ENCODE peak calls at places on chromosomes 4 and X, in eight cellular contexts. M is NCI-H1092; T is HEK293T; Z is IMR-90; H is activated CD4-positive, CD25-positive, alpha-beta regulatory T cell treated with anti-CD3 and anti-CD28 coated beads, Interleukin-2, amount 50 U/mL, for 72 hours; W is kidney; L is NCI-H510A treated with DMSO at 0.1 percent for 48 hours; U is NCI-H1930. N is an unnamed sample.

GRCh38 chrX:66674506-66674905 is 35.6 kb upstream of the EDA2R start:
- DNase-seq in M (no peak), T (no peak), Z (no peak), H (no peak), W (no peak), L (no peak), U (no peak), N (no peak)

GRCh38 chr4:108840426-108840975 is 77.6 kb upstream of the ETNPPL start:
- DNase-seq in M (no peak), T (no peak), Z (no peak), H (no peak), W (no peak), L (no peak), U (no peak), N (no peak)

GRCh38 chrX:45750639-45751038 is 550.0 kb upstream of the DIPK2B start:
- DNase-seq in M (no peak), T (no peak), Z (no peak), H (no peak), W (no peak), L (no peak), U (no peak), N (no peak)

GRCh38 chrX:14235004-14235403 is 205.3 kb upstream of the GEMIN8 start:
- DNase-seq in M (no peak), T (no peak), Z (no peak), H (no peak), W (no peak), L (no peak), U (no peak), N (no peak)

GRCh38 chr4:154466336-154466735 is 25.3 kb downstream of the DCHS2 start:
- DNase-seq in M (no peak), T (no peak), Z (no peak), H (no peak), W (no peak), L (no peak), U (no peak), N (no peak)

GRCh38 chrX:13014111-13015094 is 30.0 kb downstream of the FAM9C start:
- DNase-seq in M (no peak), T (no peak), Z (no peak), H (no peak), W (no peak), L (no peak), U (no peak), N (no peak)

GRCh38 chrX:104987063-104987462 is 233.4 kb downstream of the TEX13A start:
- DNase-seq in M (no peak), T (no peak), Z (no peak), H (no peak), W (no peak), L (no peak), U (no peak), N (no peak)

GRCh38 chr4:41939016-41939623 is 3.9 kb downstream of the TMEM33 start:
- DNase-seq in M (no peak), T (no peak), Z (peak), H (no peak), W (no peak), L (no peak), U (no peak), N (no peak)

GRCh38 chr4:153067376-153067775 is 131.3 kb downstream of the FHDC1 start:
- DNase-seq in M (no peak), T (no peak), Z (peak), H (no peak), W (no peak), L (no peak), U (no peak), N (no peak)

GRCh38 chrX:15350329-15350996 is 15.1 kb upstream of the PIGA start:
- DNase-seq in M (no peak), T (no peak), Z (no peak), H (no peak), W (no peak), L (no peak), U (no peak), N (no peak)

GRCh38 chr4:132297346-132297745 is 851.7 kb upstream of the PCDH10 start:
- DNase-seq in M (no peak), T (no peak), Z (peak), H (no peak), W (no peak), L (no peak), U (no peak), N (no peak)

GRCh38 chrX:111581086-111581485 is 69.6 kb downstream of the SERTM2 start:
- DNase-seq in M (no peak), T (no peak), Z (no peak), H (no peak), W (no peak), L (no peak), U (no peak), N (no peak)

GRCh38 chrX:123959281-123960063 is 2.0 kb upstream of the STAG2 start:
- DNase-seq in M (no peak), T (peak), Z (no peak), H (peak), W (peak), L (peak), U (peak), N (peak)

GRCh38 chr4:41693629-41694028 is 54.9 kb downstream of the PHOX2B start:
- DNase-seq in M (no peak), T (peak), Z (peak), H (no peak), W (no peak), L (peak), U (no peak), N (no peak)

GRCh38 chr4:57110635-57111546 is 706 bp upstream of the IGFBP7 start:
- DNase-seq in M (no peak), T (no peak), Z (peak), H (no peak), W (peak), L (peak), U (no peak), N (peak)

GRCh38 chr4:2042207-2042946 is 16.8 kb upstream of the NAT8L start:
- DNase-seq in M (no peak), T (peak), Z (no peak), H (peak), W (peak), L (no peak), U (no peak), N (peak)

GRCh38 chr4:68861057-68861456 is 45.3 kb downstream of the UGT2B10 start:
- DNase-seq in M (no peak), T (no peak), Z (no peak), H (no peak), W (no peak), L (no peak), U (no peak), N (no peak)

GRCh38 chrX:131975851-131976250 is 47.3 kb upstream of the STK26 start:
- DNase-seq in M (no peak), T (no peak), Z (no peak), H (no peak), W (no peak), L (no peak), U (no peak), N (no peak)

GRCh38 chr4:173014113-173014558 is 154.5 kb upstream of the GALNT7 start:
- DNase-seq in M (no peak), T (peak), Z (peak), H (no peak), W (no peak), L (no peak), U (no peak), N (no peak)

GRCh38 chr4:77449996-77450395 is 155.6 kb upstream of the CXCL13 start:
- DNase-seq in M (no peak), T (no peak), Z (no peak), H (no peak), W (no peak), L (no peak), U (no peak), N (no peak)

GRCh38 chr4:28229092-28229491 is 1368.5 kb downstream of the STIM2 start:
- DNase-seq in M (no peak), T (no peak), Z (peak), H (no peak), W (no peak), L (no peak), U (no peak), N (no peak)

GRCh38 chrX:151703487-151703886 is 8.2 kb downstream of the PRRG3 start:
- DNase-seq in M (peak), T (no peak), Z (no peak), H (no peak), W (no peak), L (no peak), U (no peak), N (peak)

GRCh38 chr4:75710246-75710645 is 14.1 kb upstream of the USO1 start:
- DNase-seq in M (no peak), T (no peak), Z (no peak), H (no peak), W (no peak), L (no peak), U (no peak), N (no peak)

GRCh38 chrX:76427560-76428242 is at the start of gene MAGEE1:
- DNase-seq in M (peak), T (peak), Z (peak), H (peak), W (peak), L (peak), U (peak), N (peak)

GRCh38 chrX:20218809-20219505 is 47.8 kb downstream of the RPS6KA3 start:
- DNase-seq in M (no peak), T (peak), Z (peak), H (no peak), W (no peak), L (no peak), U (no peak), N (no peak)

GRCh38 chr4:7161721-7162214 is 30.6 kb upstream of the SORCS2 start:
- DNase-seq in M (no peak), T (no peak), Z (no peak), H (no peak), W (no peak), L (no peak), U (no peak), N (no peak)

GRCh38 chr4:160319221-160319867 is 1216.5 kb downstream of the RAPGEF2 start:
- DNase-seq in M (no peak), T (peak), Z (no peak), H (no peak), W (no peak), L (no peak), U (no peak), N (no peak)

GRCh38 chr4:25358515-25359275 is 18.4 kb upstream of the ANAPC4 start:
- DNase-seq in M (no peak), T (no peak), Z (no peak), H (no peak), W (peak), L (peak), U (no peak), N (no peak)

GRCh38 chr4:3416821-3417221 is 24.9 kb upstream of the HGFAC start:
- DNase-seq in M (no peak), T (no peak), Z (no peak), H (no peak), W (peak), L (no peak), U (no peak), N (peak)

GRCh38 chr4:5137927-5138326 is 86.6 kb downstream of the STK32B start:
- DNase-seq in M (no peak), T (no peak), Z (peak), H (no peak), W (no peak), L (no peak), U (no peak), N (peak)

GRCh38 chr4:128244379-128244778 is 43.2 kb downstream of the PGRMC2 start:
- DNase-seq in M (no peak), T (no peak), Z (peak), H (no peak), W (no peak), L (no peak), U (no peak), N (no peak)